ENCODE peak calls at places on chromosomes 4 and X, in nine cellular contexts. V is SK-N-SH, G is transverse colon, S is GM12878, Z is sigmoid colon, Q is K562, X is upper lobe of left lung, K is HepG2, O is stomach. Y is an unnamed sample.

GRCh38 chr4:79652232-79652631 is 244.2 kb upstream of the GK2 start:
- DNase-seq in V (no peak), G (no peak), S (no peak), Z (no peak), Q (no peak), X (no peak), K (peak; percentile 58), O (no peak), Y (no peak)

GRCh38 chr4:153792893-153793227 is 4.0 kb upstream of the SFRP2 start:
- DNase-seq in V (no peak), G (no peak), S (no peak), Z (no peak), Q (no peak), X (peak; percentile 47), K (no peak), O (no peak), Y (no peak)

GRCh38 chr4:147825451-147826287 is 93.8 kb downstream of the ARHGAP10 start:
- DNase-seq in V (no peak), G (peak; percentile 55), S (no peak), Z (no peak), Q (no peak), X (no peak), K (no peak), O (peak; percentile 62), Y (no peak)

GRCh38 chr4:152308925-152309324 is 227.0 kb downstream of the FBXW7 start:
- DNase-seq in V (peak; percentile 21), G (no peak), S (no peak), Z (no peak), Q (no peak), X (no peak), K (no peak), O (no peak), Y (no peak)

GRCh38 chrX:133670394-133670793 is 255.1 kb upstream of the GPC4 start:
- DNase-seq in V (peak; percentile 48), G (no peak), S (peak; percentile 1), Z (no peak), Q (peak; percentile 37), X (no peak), K (no peak), O (no peak), Y (no peak)

GRCh38 chr4:53583513-53583912 is 7.8 kb downstream of the LNX1 start:
- DNase-seq in V (no peak), G (no peak), S (no peak), Z (no peak), Q (no peak), X (no peak), K (no peak), O (no peak), Y (no peak)

GRCh38 chr4:90118547-90119211 is 8.5 kb upstream of the CCSER1 start:
- DNase-seq in V (no peak), G (no peak), S (no peak), Z (no peak), Q (no peak), X (no peak), K (no peak), O (no peak), Y (no peak)

GRCh38 chr4:150033109-150033508 is 45.1 kb upstream of the DCLK2 start:
- DNase-seq in V (no peak), G (no peak), S (no peak), Z (no peak), Q (no peak), X (no peak), K (no peak), O (no peak), Y (no peak)

GRCh38 chr4:94527556-94528233 is 76.0 kb downstream of the PDLIM5 start:
- DNase-seq in V (no peak), G (no peak), S (no peak), Z (no peak), Q (no peak), X (no peak), K (no peak), O (no peak), Y (no peak)

GRCh38 chrX:45851434-45851991 is 650.8 kb upstream of the DIPK2B start:
- DNase-seq in V (peak; percentile 15), G (peak; percentile 27), S (no peak), Z (no peak), Q (no peak), X (peak; percentile 87), K (no peak), O (peak; percentile 38), Y (peak; percentile 63)

GRCh38 chrX:71626576-71626975 is 8.3 kb upstream of the CXCR3 start:
- DNase-seq in V (no peak), G (peak; percentile 71), S (no peak), Z (no peak), Q (peak; percentile 27), X (no peak), K (no peak), O (peak; percentile 35), Y (no peak)

GRCh38 chr4:145482209-145483021 is 762 bp downstream of the SMAD1 start:
- DNase-seq in V (peak; percentile 78), G (peak; percentile 61), S (peak; percentile 28), Z (peak; percentile 78), Q (no peak), X (peak; percentile 91), K (peak; percentile 61), O (peak; percentile 55), Y (peak; percentile 64)

GRCh38 chrX:27463187-27463586 is at the start of gene PPP4R3C:
- DNase-seq in V (no peak), G (no peak), S (no peak), Z (no peak), Q (no peak), X (no peak), K (no peak), O (no peak), Y (no peak)

GRCh38 chrX:45400380-45400779 is 199.7 kb upstream of the DIPK2B start:
- DNase-seq in V (no peak), G (no peak), S (no peak), Z (no peak), Q (no peak), X (no peak), K (no peak), O (no peak), Y (no peak)

GRCh38 chr4:41022116-41022515 is 192.2 kb downstream of the APBB2 start:
- DNase-seq in V (no peak), G (no peak), S (no peak), Z (no peak), Q (no peak), X (no peak), K (no peak), O (no peak), Y (no peak)

GRCh38 chr4:25632135-25632534 is 23.5 kb upstream of the SLC34A2 start:
- DNase-seq in V (no peak), G (peak; percentile 10), S (no peak), Z (peak; percentile 2), Q (no peak), X (no peak), K (no peak), O (peak; percentile 34), Y (no peak)

GRCh38 chr4:9969526-9970398 is 51.5 kb downstream of the SLC2A9 start:
- DNase-seq in V (no peak), G (no peak), S (no peak), Z (no peak), Q (no peak), X (no peak), K (no peak), O (no peak), Y (no peak)

GRCh38 chr4:27463816-27464215 is 603.2 kb downstream of the STIM2 start:
- DNase-seq in V (no peak), G (no peak), S (no peak), Z (no peak), Q (no peak), X (no peak), K (no peak), O (no peak), Y (no peak)

GRCh38 chr4:24980064-24980690 is 50.6 kb downstream of the LGI2 start:
- DNase-seq in V (peak; percentile 53), G (peak; percentile 54), S (peak; percentile 19), Z (peak; percentile 83), Q (peak; percentile 70), X (no peak), K (peak; percentile 33), O (peak; percentile 59), Y (no peak)

GRCh38 chr4:165726831-165727230 is 146.2 kb upstream of the TLL1 start:
- DNase-seq in V (no peak), G (no peak), S (no peak), Z (no peak), Q (no peak), X (no peak), K (no peak), O (no peak), Y (no peak)

GRCh38 chr4:87092389-87093141 is 127.9 kb downstream of the KLHL8 start:
- DNase-seq in V (peak; percentile 40), G (peak; percentile 77), S (no peak), Z (peak; percentile 87), Q (peak; percentile 48), X (no peak), K (peak; percentile 62), O (peak; percentile 72), Y (peak; percentile 70)

GRCh38 chr4:158769175-158769831 is 477 bp downstream of the FNIP2 start:
- DNase-seq in V (no peak), G (peak; percentile 37), S (no peak), Z (peak; percentile 77), Q (peak; percentile 49), X (peak; percentile 91), K (no peak), O (peak; percentile 29), Y (peak; percentile 81)

DNA sequence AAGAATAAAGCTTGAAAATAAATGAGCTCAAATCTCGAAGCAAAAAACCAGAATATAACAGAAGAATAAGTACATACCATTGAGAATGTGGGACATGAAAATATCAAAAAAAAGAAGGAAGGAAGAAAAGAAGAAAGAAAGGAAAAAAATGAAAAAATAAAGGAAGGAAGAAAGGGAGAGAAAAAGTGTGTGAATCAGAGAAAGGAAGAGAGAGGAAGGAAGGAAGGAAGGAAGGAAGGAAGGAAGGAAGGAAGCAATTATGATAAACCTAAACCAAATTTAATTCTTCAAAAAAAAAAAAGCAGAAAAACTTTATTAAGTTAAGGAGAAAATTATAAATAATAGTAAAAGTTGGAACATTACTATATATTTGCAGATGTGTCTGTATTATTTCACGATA is 949.8 kb downstream of the NLGN4X start:
- DNase-seq in V (no peak), G (no peak), S (no peak), Z (no peak), Q (no peak), X (no peak), K (no peak), O (no peak), Y (no peak)
- TF ChIP-seq POLR2AphosphoS5 in V (no peak), G (no peak), S (no peak), Z (no peak), Q (no peak), X (no peak), K (no peak), O (no peak), Y (no peak)

GRCh38 chr4:13980317-13980716 is 352.8 kb upstream of the BOD1L1 start:
- DNase-seq in V (no peak), G (no peak), S (no peak), Z (no peak), Q (no peak), X (no peak), K (no peak), O (no peak), Y (no peak)
- H3K36me3 ChIP-seq in V (no peaks in the 10 kb centered on the region), G (no peaks in the 10 kb centered on the region), S (no peaks in the 10 kb centered on the region), Z (no peaks in the 10 kb centered on the region), Q (no peaks in the 10 kb centered on the region), X (no peaks in the 10 kb centered on the region), K (no peaks in the 10 kb centered on the region), O (no peaks in the 10 kb centered on the region), Y (no peaks in the 10 kb centered on the region)

GRCh38 chr4:110610940-110611785 is 11.7 kb downstream of the PITX2 start:
- DNase-seq in V (no peak), G (peak; percentile 78), S (no peak), Z (no peak), Q (no peak), X (peak; percentile 77), K (no peak), O (no peak), Y (no peak)
- TF ChIP-seq EP300 in V (no peak), G (no peak), S (no peak), Z (no peak), Q (no peak), X (no peak), K (no peak), O (no peak), Y (no peak)

GRCh38 chrX:93932471-93933220 is 258.6 kb downstream of the FAM133A start:
- DNase-seq in V (no peak), G (no peak), S (no peak), Z (no peak), Q (no peak), X (no peak), K (no peak), O (no peak), Y (no peak)
- TF ChIP-seq POLR2AphosphoS5 in V (no peak), G (no peak), S (no peak), Z (no peak), Q (no peak), X (no peak), K (no peak), O (no peak), Y (no peak)